ENCODE peak calls at places on chromosome 16, in four cellular contexts. S, T, I and N are unnamed samples.

GRCh38 chr16:74521691-74522090 is 85.2 kb downstream of the GLG1 start:
- DNase-seq in S (no peak), T (no peak), I (no peak), N (peak; percentile 31)

GRCh38 chr16:28867241-28867640 is 3.6 kb downstream of the SH2B1 start:
- DNase-seq in S (no peak), T (no peak), I (no peak), N (no peak)

GRCh38 chr16:89159174-89159849 is 12.2 kb upstream of the CDH15 start:
- DNase-seq in S (no peak), T (no peak), I (no peak), N (no peak)

GRCh38 chr16:79601092-79601977 is 798 bp upstream of the MAF start:
- DNase-seq in S (no peak), T (no peak), I (no peak), N (peak; percentile 55)

GRCh38 chr16:8866118-8866883 is 2.5 kb downstream of the CARHSP1 start:
- DNase-seq in S (peak; percentile 35), T (no peak), I (peak; percentile 87), N (no peak)

GRCh38 chr16:29736112-29736511 is 9.7 kb downstream of the C16orf54 start:
- DNase-seq in S (no peak), T (no peak), I (no peak), N (peak; percentile 4)

GRCh38 chr16:23061669-23062068 is 87.6 kb downstream of the USP31 start:
- DNase-seq in S (no peak), T (no peak), I (no peak), N (no peak)

GRCh38 chr16:85524630-85525463 is 88.3 kb upstream of the GSE1 start:
- DNase-seq in S (no peak), T (no peak), I (no peak), N (no peak)

GRCh38 chr16:3086596-3087242 is 12.4 kb downstream of the ZSCAN10 start:
- DNase-seq in S (peak; percentile 12), T (no peak), I (no peak), N (no peak)

GRCh38 chr16:1958715-1959268 is 546 bp upstream of the NDUFB10 start:
- DNase-seq in S (no peak), T (no peak), I (no peak), N (no peak)

GRCh38 chr16:84538441-84538840 is 34.0 kb upstream of the MEAK7 start:
- DNase-seq in S (no peak), T (no peak), I (no peak), N (no peak)

GRCh38 chr16:15749985-15750384 is 99.9 kb downstream of the NDE1 start:
- DNase-seq in S (no peak), T (no peak), I (no peak), N (no peak)

GRCh38 chr16:82263456-82264159 is 93.6 kb upstream of the MPHOSPH6 start:
- DNase-seq in S (peak; percentile 86), T (peak; percentile 11), I (no peak), N (peak; percentile 56)

DNA sequence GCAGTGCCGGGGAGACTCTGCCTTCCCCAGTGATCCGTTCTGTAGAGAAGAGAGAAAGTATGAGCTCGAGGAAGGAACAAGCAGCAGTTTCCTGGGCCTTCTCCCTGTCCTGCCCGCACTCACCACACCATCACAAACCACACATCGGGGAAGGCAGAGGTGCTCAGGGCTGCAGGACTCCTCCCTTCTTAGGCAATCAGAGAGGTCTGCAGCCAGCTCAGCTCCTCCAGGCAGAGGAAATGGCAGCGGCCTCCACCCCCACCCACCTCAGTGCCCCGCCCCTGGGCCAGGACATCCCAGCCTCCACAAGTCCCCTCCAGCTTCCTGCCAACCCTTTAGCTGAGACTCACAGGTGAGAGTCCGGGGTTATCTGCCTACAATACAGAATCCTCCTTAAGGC is 2.0 kb downstream of the ZNF319 start:
- DNase-seq in S (peak; percentile 23), T (peak; percentile 26), I (no peak), N (no peak)
- H3K27ac ChIP-seq in S (no peak overlapping the region), T (peak overlapping the region; percentile 49), I (no peak overlapping the region), N (no peak overlapping the region)

DNA sequence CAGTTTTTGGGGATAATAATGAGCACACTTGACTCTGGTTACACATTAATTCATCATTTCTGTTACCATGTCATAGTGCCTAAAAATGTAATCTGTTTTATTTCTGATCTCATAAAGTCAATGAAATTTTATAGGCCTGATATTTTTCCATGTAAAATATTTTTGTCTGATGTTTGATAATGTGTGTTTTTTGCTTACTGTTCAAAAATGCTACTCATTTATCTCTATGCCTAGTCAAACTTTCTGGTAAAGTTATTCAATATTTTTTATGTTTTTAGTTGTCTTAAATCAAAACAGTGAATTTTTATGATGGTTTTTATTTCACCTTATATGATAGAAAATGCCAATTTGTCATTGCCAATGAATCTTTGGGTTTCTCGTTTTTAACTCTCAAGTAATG is 147.0 kb downstream of the AHSP start:
- DNase-seq in S (no peak), T (no peak), I (no peak), N (no peak)
- H3K9me3 ChIP-seq in S (no peaks in the 10 kb centered on the region), T (no peaks in the 10 kb centered on the region), I (peaks cover 53% of the 10 kb centered on the region), N (no peaks in the 10 kb centered on the region)

GRCh38 chr16:67226804-67227566 is at the start of gene TMEM208:
- DNase-seq in S (peak; percentile 96), T (peak; percentile 96), I (peak; percentile 96), N (peak; percentile 99)
- H3K27ac ChIP-seq in S (peak within 1 kb of the TSS; percentile 74), T (peak within 1 kb of the TSS; percentile 94), I (peak within 1 kb of the TSS; percentile 74), N (peak within 1 kb of the TSS; percentile 46)

GRCh38 chr16:35431829-35432663 is 1972.6 kb downstream of the TP53TG3F start:
- DNase-seq in S (peak; percentile 56), T (no peak), I (no peak), N (no peak)
- H3K9me3 ChIP-seq in S (no peaks in the 10 kb centered on the region), T (no peaks in the 10 kb centered on the region), I (peaks cover 83% of the 10 kb centered on the region), N (peaks cover 4% of the 10 kb centered on the region)

DNA sequence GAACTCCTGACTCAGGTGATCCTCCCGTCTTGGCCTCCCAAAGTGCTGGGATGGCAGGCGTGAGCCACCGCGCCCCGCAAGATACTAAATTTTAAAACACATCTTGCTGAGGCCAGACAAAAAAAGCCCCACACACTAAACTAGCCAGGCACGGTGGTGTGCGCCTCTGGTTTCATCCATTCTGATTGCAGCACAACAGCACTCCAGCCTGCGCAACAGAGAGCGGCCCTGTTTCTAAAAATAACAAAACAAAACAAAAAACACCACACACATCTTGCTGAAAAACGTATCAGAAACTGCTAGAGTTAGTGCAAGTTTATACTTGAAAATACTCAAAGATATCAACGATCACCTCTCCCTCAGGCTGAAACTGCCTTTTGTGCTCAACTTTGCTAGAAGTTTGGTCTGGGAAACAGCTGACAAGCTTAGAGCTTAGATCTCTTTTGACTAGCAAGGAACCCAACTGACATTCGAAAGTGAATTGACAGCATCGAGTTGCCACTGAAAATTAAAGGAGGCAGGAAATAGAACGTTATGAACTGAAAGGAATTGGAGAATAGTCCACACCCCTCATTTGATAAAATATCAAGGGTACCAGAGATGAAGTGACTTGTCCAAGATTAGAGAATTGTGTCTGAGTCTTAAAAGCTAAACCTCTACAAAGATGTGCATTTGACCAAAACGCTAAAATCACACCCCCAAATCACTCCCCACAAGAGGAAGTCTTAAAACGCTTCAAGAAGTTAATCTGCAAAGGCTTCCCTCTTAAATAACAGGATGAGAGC is 946 bp downstream of the COG4 start:
- DNase-seq in S (no peak), T (no peak), I (no peak), N (no peak)
- H3K27ac ChIP-seq in S (peak overlapping the region; percentile 89), T (peak overlapping the region; percentile 99), I (peak overlapping the region; percentile 91), N (peak overlapping the region; percentile 90)

GRCh38 chr16:87535457-87535854 is 42.6 kb upstream of the ZCCHC14 start:
- DNase-seq in S (no peak), T (no peak), I (no peak), N (no peak)
- H3K9me3 ChIP-seq in S (peaks cover 1% of the 10 kb centered on the region), T (no peaks in the 10 kb centered on the region), I (peaks cover 14% of the 10 kb centered on the region), N (peaks cover 10% of the 10 kb centered on the region)

GRCh38 chr16:27287051-27287811 is 18.7 kb upstream of the NSMCE1 start:
- DNase-seq in S (no peak), T (no peak), I (no peak), N (no peak)
- H3K27ac ChIP-seq in S (no peak overlapping the region), T (no peak overlapping the region), I (no peak overlapping the region), N (peak overlapping the region; percentile 42)